ENCODE peak calls at places on chromosomes 7 and 10, in ten cellular contexts. G is osteoblast, P is fibroblast of lung, Q is AG04450, F is HepG2, N is heart right ventricle, J is lung, Z is heart left ventricle, A is uterus, C is endodermal cell. R is an unnamed sample. For H3K9me3, the result is how much of the 10 kb centered on the place peaks cover.

GRCh38 chr10:62817120-62817762 is 1.1 kb upstream of the EGR2 start:
- DNase-seq in G (peak), P (peak), Q (no peak), F (no peak), N (peak), J (peak), Z (peak), A (peak), C (peak), R (peak)

GRCh38 chr10:3774814-3775670 is 10.0 kb downstream of the KLF6 start:
- DNase-seq in G (peak), P (peak), Q (no peak), F (no peak), N (no peak), J (no peak), Z (peak), A (peak), C (peak), R (peak)

GRCh38 chr7:885261-885892 is 9.0 kb downstream of the GET4 start:
- DNase-seq in G (peak), P (no peak), Q (no peak), F (no peak), N (peak), J (no peak), Z (peak), A (no peak), C (no peak), R (peak)

GRCh38 chr7:98360221-98361124 is 40.4 kb downstream of the BAIAP2L1 start:
- DNase-seq in G (no peak), P (no peak), Q (no peak), F (peak), N (no peak), J (peak), Z (no peak), A (no peak), C (peak), R (no peak)

GRCh38 chr7:30697716-30698460 is 15.6 kb upstream of the CRHR2 start:
- DNase-seq in G (no peak), P (no peak), Q (no peak), F (no peak), N (no peak), J (no peak), Z (no peak), A (no peak), C (peak), R (peak)

GRCh38 chr7:111029574-111030357 is 61.2 kb upstream of the LRRN3 start:
- DNase-seq in G (no peak), P (peak), Q (no peak), F (peak), N (no peak), J (peak), Z (no peak), A (no peak), C (no peak), R (no peak)

GRCh38 chr10:47047577-47048532 is 136.6 kb downstream of the PTPN20 start:
- DNase-seq in G (peak), P (peak), Q (peak), F (peak), N (peak), J (peak), Z (peak), A (peak), C (peak), R (peak)

GRCh38 chr10:456486-456885 is 233.0 kb downstream of the DIP2C start:
- DNase-seq in G (no peak), P (no peak), Q (no peak), F (no peak), N (no peak), J (no peak), Z (no peak), A (no peak), C (no peak), R (no peak)

GRCh38 chr7:43758029-43758860 is at the start of gene BLVRA:
- DNase-seq in G (peak), P (peak), Q (no peak), F (peak), N (peak), J (peak), Z (peak), A (peak), C (peak), R (peak)

GRCh38 chr7:48046458-48046857 is 11.1 kb downstream of the C7orf57 start:
- DNase-seq in G (no peak), P (no peak), Q (no peak), F (no peak), N (no peak), J (no peak), Z (no peak), A (no peak), C (no peak), R (no peak)

GRCh38 chr10:25068152-25069058 is 52.0 kb downstream of the THNSL1 start:
- DNase-seq in G (peak), P (peak), Q (peak), F (peak), N (no peak), J (no peak), Z (no peak), A (no peak), C (peak), R (no peak)

GRCh38 chr10:35424680-35425285 is 88.5 kb downstream of the CCNY start:
- DNase-seq in G (no peak), P (no peak), Q (no peak), F (no peak), N (no peak), J (no peak), Z (no peak), A (no peak), C (no peak), R (no peak)

GRCh38 chr7:44223362-44224114 is 22.8 kb downstream of the YKT6 start:
- DNase-seq in G (no peak), P (no peak), Q (no peak), F (no peak), N (peak), J (no peak), Z (peak), A (no peak), C (peak), R (peak)

GRCh38 chr10:17811466-17811865 is 2.3 kb downstream of the MRC1 start:
- DNase-seq in G (no peak), P (no peak), Q (no peak), F (no peak), N (no peak), J (no peak), Z (no peak), A (no peak), C (no peak), R (no peak)

GRCh38 chr7:128796325-128796724 is 4.6 kb downstream of the CCDC136 start:
- DNase-seq in G (peak), P (peak), Q (peak), F (no peak), N (no peak), J (no peak), Z (no peak), A (no peak), C (no peak), R (no peak)

GRCh38 chr10:132094581-132095234 is 29.0 kb downstream of the JAKMIP3 start:
- DNase-seq in G (peak), P (no peak), Q (no peak), F (no peak), N (no peak), J (no peak), Z (no peak), A (no peak), C (peak), R (no peak)

GRCh38 chr7:106285801-106286492 is 1.2 kb upstream of the NAMPT start:
- DNase-seq in G (peak), P (peak), Q (no peak), F (no peak), N (no peak), J (no peak), Z (no peak), A (peak), C (no peak), R (no peak)

GRCh38 chr7:135936497-135937217 is 40.5 kb downstream of the MTPN start:
- DNase-seq in G (no peak), P (no peak), Q (no peak), F (no peak), N (no peak), J (no peak), Z (no peak), A (no peak), C (no peak), R (no peak)

GRCh38 chr10:118778727-118779126 is 24.0 kb upstream of the CACUL1 start:
- DNase-seq in G (no peak), P (no peak), Q (no peak), F (no peak), N (no peak), J (no peak), Z (no peak), A (no peak), C (no peak), R (no peak)

GRCh38 chr7:27663989-27664331 is 1.3 kb upstream of the HIBADH start:
- DNase-seq in G (no peak), P (no peak), Q (no peak), F (no peak), N (no peak), J (no peak), Z (no peak), A (no peak), C (no peak), R (no peak)

GRCh38 chr7:7596156-7596555 is 29.5 kb downstream of the MIOS start:
- DNase-seq in G (no peak), P (no peak), Q (no peak), F (no peak), N (no peak), J (no peak), Z (no peak), A (no peak), C (no peak), R (no peak)

GRCh38 chr7:27709137-27710075 is 30.6 kb upstream of the TAX1BP1 start:
- DNase-seq in G (peak), P (peak), Q (peak), F (no peak), N (no peak), J (no peak), Z (no peak), A (no peak), C (no peak), R (no peak)

DNA sequence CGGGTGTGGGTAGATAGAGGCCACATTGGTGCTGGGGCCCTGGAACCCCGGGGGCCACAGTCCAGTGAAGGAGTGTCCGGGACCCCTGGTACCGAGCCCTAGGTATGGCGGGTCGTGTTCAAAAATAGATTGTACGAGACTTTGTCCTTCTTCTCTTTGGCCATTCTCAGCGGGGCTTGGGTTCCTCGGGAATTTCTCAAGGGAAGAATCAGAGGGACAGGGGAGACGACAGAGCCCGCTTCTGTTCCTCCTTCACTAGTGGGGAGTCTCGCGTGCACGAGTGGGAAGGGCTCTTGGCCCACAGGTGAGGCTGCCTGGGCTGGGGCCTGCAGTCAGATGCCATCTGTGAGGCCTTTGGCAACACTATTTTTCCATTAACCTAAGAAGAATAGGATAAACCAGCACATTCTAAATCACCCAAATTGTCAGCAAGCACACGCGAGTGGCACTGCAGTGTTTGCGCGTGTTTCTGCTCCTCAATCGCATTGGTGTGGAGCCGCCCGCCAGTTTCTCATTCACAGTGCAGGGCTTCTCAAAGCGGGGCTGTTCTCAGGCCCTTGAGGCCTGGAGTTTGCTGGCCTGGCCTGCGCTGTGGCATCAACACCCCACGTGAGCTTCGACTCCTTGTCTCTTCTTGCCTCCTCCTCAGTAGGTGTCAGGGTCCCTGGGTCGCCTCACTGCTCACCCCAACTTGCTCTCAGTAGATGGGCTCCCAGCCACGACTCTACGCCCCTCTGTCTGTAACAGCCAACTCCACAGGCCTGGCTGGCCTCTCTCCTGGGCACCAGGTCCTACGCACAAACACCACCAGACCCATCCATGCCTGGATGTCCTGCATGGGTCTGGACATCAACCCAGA is 187.6 kb upstream of the SHH start:
- DNase-seq in G (no peak), P (no peak), Q (no peak), F (no peak), N (no peak), J (no peak), Z (no peak), A (no peak), C (peak), R (peak)
- H3K9me3 ChIP-seq in G (under half), P (under half), Q (half or more), F (under half), N (under half), J (under half), Z (under half), A (under half), C (under half), R (under half)

GRCh38 chr7:25029075-25029474 is 49.1 kb upstream of the OSBPL3 start:
- DNase-seq in G (no peak), P (no peak), Q (no peak), F (no peak), N (no peak), J (no peak), Z (no peak), A (no peak), C (no peak), R (no peak)
- H3K9me3 ChIP-seq in G (under half), P (under half), Q (under half), F (under half), N (under half), J (under half), Z (under half), A (under half), C (under half), R (under half)

DNA sequence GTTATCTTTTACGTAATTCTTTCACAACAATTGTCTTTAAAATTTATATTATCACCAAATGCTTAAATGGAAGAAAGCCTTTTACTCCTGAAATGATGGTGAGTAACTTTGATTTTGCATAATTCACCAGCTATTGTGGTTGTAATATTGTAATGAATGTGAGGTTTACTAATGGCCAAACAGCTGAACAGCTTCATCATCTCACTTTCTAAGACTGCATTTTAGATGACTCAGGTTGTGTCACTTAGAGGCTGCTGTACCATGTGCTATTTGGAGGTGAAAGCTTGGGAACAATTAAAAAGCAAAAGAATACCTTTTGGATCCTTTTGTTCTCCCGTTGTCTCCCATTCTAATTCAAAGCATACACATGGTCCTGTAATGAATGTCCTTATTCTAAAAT is 604.0 kb upstream of the PFKP start:
- DNase-seq in G (no peak), P (peak), Q (no peak), F (no peak), N (no peak), J (no peak), Z (no peak), A (no peak), C (no peak), R (no peak)
- H3K9me3 ChIP-seq in G (under half), P (under half), Q (under half), F (under half), N (under half), J (under half), Z (under half), A (under half), C (under half), R (under half)

GRCh38 chr7:158420591-158421340 is 166.9 kb downstream of the PTPRN2 start:
- DNase-seq in G (no peak), P (no peak), Q (no peak), F (no peak), N (no peak), J (no peak), Z (no peak), A (no peak), C (peak), R (no peak)
- H3K9me3 ChIP-seq in G (under half), P (under half), Q (half or more), F (under half), N (under half), J (under half), Z (under half), A (under half), C (half or more), R (under half)